ENCODE peak calls at places on chromosomes 11 and 22, in four cellular contexts. Z is A549, D is K562, S is HepG2. H is an unnamed sample.

GRCh38 chr11:95100856-95101507 is 11.3 kb downstream of the ENDOD1 start:
- DNase-seq in Z (no peak), D (no peak), S (no peak), H (no peak)

GRCh38 chr11:79160786-79161403 is 279.9 kb downstream of the TENM4 start:
- DNase-seq in Z (no peak), D (no peak), S (no peak), H (no peak)

GRCh38 chr11:121575250-121575962 is 122.6 kb upstream of the SORL1-AS1 start:
- DNase-seq in Z (no peak), D (no peak), S (no peak), H (no peak)

GRCh38 chr22:17888855-17889254 is 114.6 kb upstream of the BID start:
- DNase-seq in Z (no peak), D (peak), S (no peak), H (peak)

GRCh38 chr11:34570584-34570983 is 50.3 kb upstream of the EHF start:
- DNase-seq in Z (no peak), D (no peak), S (no peak), H (no peak)

GRCh38 chr11:66289548-66290331 is 797 bp upstream of the YIF1A start:
- DNase-seq in Z (no peak), D (peak), S (no peak), H (peak)

GRCh38 chr11:29518389-29519174 is 498.2 kb downstream of the KCNA4 start:
- DNase-seq in Z (peak), D (no peak), S (no peak), H (peak)

GRCh38 chr11:75776546-75776945 is 8.0 kb downstream of the DGAT2 start:
- DNase-seq in Z (no peak), D (no peak), S (no peak), H (no peak)

GRCh38 chr11:87173185-87174039 is 135.7 kb downstream of the TMEM135 start:
- DNase-seq in Z (peak), D (no peak), S (peak), H (no peak)

GRCh38 chr22:44085743-44086741 is 61.9 kb downstream of the PARVB start:
- DNase-seq in Z (peak), D (peak), S (peak), H (peak)

GRCh38 chr22:47175151-47175760 is 412.8 kb downstream of the TBC1D22A start:
- DNase-seq in Z (no peak), D (no peak), S (no peak), H (peak)

GRCh38 chr11:61959026-61959608 is 8.3 kb downstream of the FTH1 start:
- DNase-seq in Z (no peak), D (no peak), S (no peak), H (peak)
- TF ChIP-seq CTCF in Z (no peak), D (no peak), S (no peak), H (no peak)

DNA sequence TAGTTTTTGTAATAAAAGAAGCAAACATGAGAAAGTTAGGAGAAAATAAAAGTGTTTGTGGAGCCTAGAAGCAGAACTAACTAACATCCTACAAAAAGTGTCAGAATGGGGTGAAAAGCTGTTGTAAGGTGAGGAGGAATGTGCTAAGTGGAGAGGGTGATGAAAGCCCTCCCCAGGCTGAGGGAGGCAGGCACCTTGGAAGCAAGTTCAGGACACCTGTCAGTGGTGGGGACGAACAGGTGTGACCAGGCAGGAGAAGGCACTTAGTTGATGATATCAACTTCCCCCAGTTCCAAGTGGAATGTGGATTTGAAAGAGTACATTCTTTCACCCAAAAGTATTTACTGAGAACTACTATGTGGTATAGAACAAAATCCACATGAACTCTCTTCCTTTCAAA is 18.7 kb upstream of the BMAL1 start:
- DNase-seq in Z (no peak), D (no peak), S (no peak), H (peak)
- TF ChIP-seq NR3C1 in Z (no peak), D (no peak), S (no peak), H (no peak)

GRCh38 chr11:92841719-92842118 is 127.7 kb upstream of the MTNR1B start:
- DNase-seq in Z (no peak), D (no peak), S (no peak), H (no peak)
- TF ChIP-seq USF2 in Z (no peak), D (no peak), S (no peak), H (no peak)

GRCh38 chr11:111833524-111833923 is 37.9 kb downstream of the ALG9 start:
- DNase-seq in Z (no peak), D (no peak), S (peak), H (no peak)
- TF ChIP-seq CTCF in Z (no peak), D (peak), S (peak), H (no peak)

DNA sequence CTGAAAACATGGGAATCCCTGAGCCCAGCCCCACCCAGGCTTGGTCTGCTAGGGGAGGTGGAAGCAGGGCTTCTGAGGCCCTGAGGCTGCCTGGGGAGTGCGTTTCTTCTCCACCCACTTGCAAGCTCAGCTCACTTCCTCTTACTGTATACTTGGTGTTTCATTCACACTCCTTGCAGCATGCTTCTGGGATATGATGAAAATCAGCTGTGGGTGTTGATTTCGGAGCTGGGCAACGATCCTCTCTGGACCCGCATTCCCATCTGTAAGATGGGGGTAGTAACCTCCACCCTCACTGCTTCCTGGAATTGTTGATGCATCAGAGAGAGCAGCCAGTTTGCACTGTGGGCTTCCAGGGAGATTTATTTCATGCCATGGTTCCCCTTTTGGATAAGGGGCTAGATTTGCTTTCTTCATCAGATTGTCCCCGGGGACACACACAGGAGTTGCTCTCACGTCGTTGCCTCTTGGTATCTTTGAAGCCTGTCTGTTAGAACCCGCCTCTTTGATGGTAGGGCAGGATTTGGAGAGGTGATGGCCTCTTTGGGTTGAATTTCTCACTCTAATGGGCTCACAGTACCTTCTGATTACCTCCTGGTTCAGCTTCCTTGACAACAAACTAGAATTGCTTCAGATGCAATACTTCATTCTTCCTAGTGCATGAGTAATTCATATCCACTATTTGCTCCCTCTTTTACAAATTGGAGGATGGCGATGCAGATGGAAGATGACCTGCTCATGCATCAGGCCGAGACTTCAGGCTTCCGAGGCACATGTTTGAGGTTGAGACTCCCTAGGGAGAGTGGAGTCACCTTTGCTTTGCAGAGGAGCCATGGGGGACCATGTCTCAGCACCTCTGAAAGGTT is 40.4 kb downstream of the BCR start:
- DNase-seq in Z (no peak), D (no peak), S (no peak), H (no peak)
- TF ChIP-seq NR3C1 in Z (no peak), D (no peak), S (no peak), H (no peak)

H was measured in WTC11.